ENCODE peak calls at places on chromosomes 16 and 17, in four cellular contexts. One of them, this sample, is unnamed. For H3K36me3, the result is how much of the 10 kb centered on the place peaks cover.

GRCh38 chr16:31052131-31052530 is 18.8 kb downstream of the STX4 start:
- DNase-seq in HepG2: peak
- DNase-seq in left ventricle myocardium inferior: no peak
- DNase-seq in Peyer's patch: no peak
- DNase-seq in this sample: no peak

GRCh38 chr17:55717898-55718735 is 4.5 kb downstream of the TMEM100 start:
- DNase-seq in HepG2: peak
- DNase-seq in left ventricle myocardium inferior: peak
- DNase-seq in Peyer's patch: peak
- DNase-seq in this sample: peak

GRCh38 chr16:58280146-58280845 is 14.5 kb downstream of the PRSS54 start:
- DNase-seq in HepG2: no peak
- DNase-seq in left ventricle myocardium inferior: no peak
- DNase-seq in Peyer's patch: no peak
- DNase-seq in this sample: no peak

GRCh38 chr17:58531661-58532554 is 17.5 kb upstream of the MTMR4 start:
- DNase-seq in HepG2: no peak
- DNase-seq in left ventricle myocardium inferior: peak
- DNase-seq in Peyer's patch: peak
- DNase-seq in this sample: peak

GRCh38 chr16:14600164-14600563 is 29.9 kb downstream of the PARN start:
- DNase-seq in HepG2: peak
- DNase-seq in left ventricle myocardium inferior: no peak
- DNase-seq in Peyer's patch: no peak
- DNase-seq in this sample: no peak

GRCh38 chr16:8989099-8989878 is 25.6 kb upstream of the USP7 start:
- DNase-seq in HepG2: peak
- DNase-seq in left ventricle myocardium inferior: no peak
- DNase-seq in Peyer's patch: no peak
- DNase-seq in this sample: no peak

GRCh38 chr17:82232322-82232785 is 3.5 kb downstream of the SLC16A3 start:
- DNase-seq in HepG2: no peak
- DNase-seq in left ventricle myocardium inferior: no peak
- DNase-seq in Peyer's patch: no peak
- DNase-seq in this sample: no peak

GRCh38 chr17:2871205-2871604 is 75.0 kb downstream of the RAP1GAP2 start:
- DNase-seq in HepG2: no peak
- DNase-seq in left ventricle myocardium inferior: no peak
- DNase-seq in Peyer's patch: no peak
- DNase-seq in this sample: no peak

GRCh38 chr17:81037783-81038733 is 3.1 kb downstream of the BAIAP2 start:
- DNase-seq in HepG2: no peak
- DNase-seq in left ventricle myocardium inferior: no peak
- DNase-seq in Peyer's patch: no peak
- DNase-seq in this sample: no peak

GRCh38 chr17:81034779-81035388 is at the start of gene BAIAP2:
- DNase-seq in HepG2: peak
- DNase-seq in left ventricle myocardium inferior: peak
- DNase-seq in Peyer's patch: peak
- DNase-seq in this sample: peak

GRCh38 chr17:81037026-81037782 is 2.3 kb downstream of the BAIAP2 start:
- DNase-seq in HepG2: peak
- DNase-seq in left ventricle myocardium inferior: peak
- DNase-seq in Peyer's patch: no peak
- DNase-seq in this sample: no peak

GRCh38 chr17:81035389-81036127 is 607 bp downstream of the BAIAP2 start:
- DNase-seq in HepG2: no peak
- DNase-seq in left ventricle myocardium inferior: no peak
- DNase-seq in Peyer's patch: no peak
- DNase-seq in this sample: no peak

GRCh38 chr17:81036128-81036891 is 1.4 kb downstream of the BAIAP2 start:
- DNase-seq in HepG2: no peak
- DNase-seq in left ventricle myocardium inferior: no peak
- DNase-seq in Peyer's patch: no peak
- DNase-seq in this sample: no peak
- H3K36me3 ChIP-seq in HepG2: under half
- H3K36me3 ChIP-seq in left ventricle myocardium inferior: under half
- H3K36me3 ChIP-seq in Peyer's patch: under half
- H3K36me3 ChIP-seq in this sample: under half

GRCh38 chr17:43988301-43988700 is 16.1 kb upstream of the NAGS start:
- DNase-seq in HepG2: no peak
- DNase-seq in left ventricle myocardium inferior: no peak
- DNase-seq in Peyer's patch: no peak
- DNase-seq in this sample: no peak
- H3K36me3 ChIP-seq in HepG2: under half
- H3K36me3 ChIP-seq in left ventricle myocardium inferior: under half
- H3K36me3 ChIP-seq in Peyer's patch: under half
- H3K36me3 ChIP-seq in this sample: under half

GRCh38 chr16:2233046-2233775 is 3.0 kb upstream of the DNASE1L2 start:
- DNase-seq in HepG2: no peak
- DNase-seq in left ventricle myocardium inferior: no peak
- DNase-seq in Peyer's patch: no peak
- DNase-seq in this sample: no peak
- H3K36me3 ChIP-seq in HepG2: under half
- H3K36me3 ChIP-seq in left ventricle myocardium inferior: half or more
- H3K36me3 ChIP-seq in Peyer's patch: under half
- H3K36me3 ChIP-seq in this sample: under half

DNA sequence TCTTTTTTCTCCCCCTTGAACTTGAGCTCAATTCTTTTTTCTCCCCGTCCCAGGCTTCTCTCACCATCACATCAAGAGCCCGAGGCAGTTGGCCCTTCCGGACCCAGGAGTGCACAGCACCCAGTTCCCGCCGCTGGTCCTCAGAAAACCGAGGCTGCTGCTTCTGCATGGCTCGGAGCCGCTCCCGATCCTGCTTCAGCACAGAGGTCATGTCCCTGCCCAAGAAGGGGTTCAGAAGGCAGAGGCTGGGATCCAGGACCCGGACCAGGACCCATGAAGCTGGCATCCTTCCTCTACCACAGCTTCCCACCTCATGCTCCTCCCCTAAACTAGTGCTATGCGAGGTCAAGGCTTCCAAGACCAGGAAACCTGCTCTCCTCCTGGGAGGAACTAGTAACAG is 10.5 kb downstream of the PER1 start:
- DNase-seq in HepG2: no peak
- DNase-seq in left ventricle myocardium inferior: no peak
- DNase-seq in Peyer's patch: no peak
- DNase-seq in this sample: no peak
- H3K36me3 ChIP-seq in HepG2: under half
- H3K36me3 ChIP-seq in left ventricle myocardium inferior: half or more
- H3K36me3 ChIP-seq in Peyer's patch: under half
- H3K36me3 ChIP-seq in this sample: under half

This sample was measured in CD8-positive, alpha-beta memory T cell.